ENCODE peak calls at places on chromosomes 16 and 17, in four cellular contexts. O is HepG2, Y is GM12878, G is H1. W is an unnamed sample.

GRCh38 chr17:28978565-28978964 is 27.2 kb upstream of the PHF12 start:
- DNase-seq in O (no peak), G (no peak), Y (no peak), W (no peak)

GRCh38 chr17:74637265-74637664 is 13.7 kb upstream of the CD300E start:
- DNase-seq in O (no peak), Y (no peak), G (no peak), W (no peak)

GRCh38 chr16:14473488-14473887 is 156.6 kb downstream of the PARN start:
- DNase-seq in Y (no peak), O (peak), G (no peak), W (no peak)

GRCh38 chr16:64440421-64440831 is 681.4 kb downstream of the CDH11 start:
- DNase-seq in O (peak), G (no peak), Y (no peak), W (no peak)

GRCh38 chr17:41885733-41886132 is 20.5 kb upstream of the KLHL11 start:
- DNase-seq in O (no peak), G (no peak), Y (no peak), W (peak)

GRCh38 chr16:80968386-80969113 is 38.1 kb downstream of the CMC2 start:
- DNase-seq in O (no peak), Y (no peak), G (no peak), W (no peak)

GRCh38 chr17:82937411-82938371 is 97.9 kb upstream of the ZNF750 start:
- DNase-seq in G (no peak), O (no peak), Y (no peak), W (no peak)

GRCh38 chr16:22402191-22402590 is 27.8 kb upstream of the CDR2 start:
- DNase-seq in G (no peak), Y (no peak), O (no peak), W (no peak)

GRCh38 chr16:81593481-81593880 is 148.9 kb downstream of the CMIP start:
- DNase-seq in G (no peak), O (no peak), Y (no peak), W (no peak)

GRCh38 chr17:74742153-74742515 is 5.1 kb downstream of the RAB37 start:
- DNase-seq in G (no peak), O (no peak), Y (peak), W (no peak)

GRCh38 chr17:57783338-57783742 is 38.2 kb upstream of the CCDC182 start:
- DNase-seq in G (peak), Y (no peak), O (peak), W (peak)

GRCh38 chr16:66618588-66618987 is 14.1 kb downstream of the CMTM3 start:
- DNase-seq in G (no peak), Y (no peak), O (no peak), W (no peak)

GRCh38 chr16:48164907-48165715 is 9.3 kb upstream of the ABCC12 start:
- DNase-seq in Y (no peak), O (peak), G (peak), W (peak)

GRCh38 chr17:33858121-33858520 is 397.0 kb upstream of the CCL2 start:
- DNase-seq in O (no peak), Y (no peak), G (no peak), W (no peak)

DNA sequence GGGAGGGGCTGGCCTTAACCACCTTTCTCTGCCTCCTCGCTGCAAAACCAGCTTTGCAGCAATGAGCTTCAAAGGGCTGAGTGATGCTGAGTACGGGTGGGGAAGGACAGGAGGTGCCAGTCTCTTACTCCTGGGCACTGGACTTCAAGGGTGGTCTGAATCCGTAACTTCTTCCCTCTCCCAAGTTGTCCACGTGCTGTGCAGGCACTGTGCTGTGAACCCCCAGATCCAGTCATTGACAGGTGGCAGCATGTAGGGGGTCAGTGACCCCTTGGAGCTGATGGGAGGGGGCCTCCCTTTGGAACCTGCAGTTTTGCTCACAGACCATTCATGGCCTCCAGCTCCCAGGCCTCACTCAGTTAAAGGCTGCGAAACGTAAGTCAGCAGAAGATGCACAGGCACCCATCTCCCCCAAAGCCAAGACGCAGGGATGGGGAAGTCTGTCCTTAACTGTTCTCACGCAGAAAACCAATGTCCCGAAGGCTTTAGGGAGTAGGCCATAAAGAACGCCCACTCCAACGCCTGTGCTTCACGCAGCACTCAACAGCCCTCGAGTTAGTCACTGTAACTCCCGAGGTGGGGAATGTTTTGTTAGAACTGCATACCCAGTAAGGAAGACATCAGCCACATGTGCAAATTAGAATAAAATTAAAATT is 7.9 kb downstream of the LITAFD start:
- DNase-seq in Y (no peak), O (no peak), G (no peak), W (no peak)
- TF ChIP-seq BRCA1 in Y (no peak), O (no peak), G (no peak), W (no peak)

DNA sequence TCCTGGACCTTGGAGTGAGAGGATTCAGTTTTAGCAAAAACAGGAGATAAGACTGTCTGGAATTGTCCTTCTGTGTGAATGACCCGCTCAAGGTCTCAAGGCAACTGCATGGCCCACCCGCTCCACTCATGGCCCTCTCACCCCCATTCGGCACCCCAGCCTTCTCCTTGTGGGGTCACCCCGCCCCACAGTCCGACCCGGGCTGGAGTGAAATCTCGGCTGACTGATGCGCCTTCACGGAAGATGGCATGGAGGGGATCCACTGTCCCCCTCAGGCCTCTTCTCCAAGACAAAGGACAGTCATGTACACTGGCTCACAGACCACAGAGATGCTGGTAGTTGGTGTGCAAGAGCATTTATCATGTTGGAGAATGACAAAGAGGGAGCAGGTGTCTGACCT is 391.9 kb upstream of the TNRC6C start:
- DNase-seq in G (no peak), Y (no peak), O (no peak), W (no peak)
- H3K27ac ChIP-seq in G (no peak), Y (no peak), O (no peak), W (no peak)

GRCh38 chr17:69762359-69762758 is 312.7 kb upstream of the KCNJ16 start:
- DNase-seq in O (no peak), G (no peak), Y (no peak), W (no peak)

GRCh38 chr17:69762766-69763165 is 312.3 kb upstream of the KCNJ16 start:
- DNase-seq in G (no peak), Y (no peak), O (no peak), W (no peak)

GRCh38 chr17:69761011-69761410 is 314.0 kb upstream of the KCNJ16 start:
- DNase-seq in G (no peak), Y (no peak), O (no peak), W (no peak)

GRCh38 chr17:69760562-69760961 is 314.5 kb upstream of the KCNJ16 start:
- DNase-seq in O (no peak), Y (no peak), G (no peak), W (no peak)

GRCh38 chr17:69761767-69762321 is 313.2 kb upstream of the KCNJ16 start:
- DNase-seq in O (peak), G (no peak), Y (no peak), W (no peak)
- TF ChIP-seq POLR2AphosphoS5 in O (no peak), G (no peak), Y (no peak), W (no peak)

DNA sequence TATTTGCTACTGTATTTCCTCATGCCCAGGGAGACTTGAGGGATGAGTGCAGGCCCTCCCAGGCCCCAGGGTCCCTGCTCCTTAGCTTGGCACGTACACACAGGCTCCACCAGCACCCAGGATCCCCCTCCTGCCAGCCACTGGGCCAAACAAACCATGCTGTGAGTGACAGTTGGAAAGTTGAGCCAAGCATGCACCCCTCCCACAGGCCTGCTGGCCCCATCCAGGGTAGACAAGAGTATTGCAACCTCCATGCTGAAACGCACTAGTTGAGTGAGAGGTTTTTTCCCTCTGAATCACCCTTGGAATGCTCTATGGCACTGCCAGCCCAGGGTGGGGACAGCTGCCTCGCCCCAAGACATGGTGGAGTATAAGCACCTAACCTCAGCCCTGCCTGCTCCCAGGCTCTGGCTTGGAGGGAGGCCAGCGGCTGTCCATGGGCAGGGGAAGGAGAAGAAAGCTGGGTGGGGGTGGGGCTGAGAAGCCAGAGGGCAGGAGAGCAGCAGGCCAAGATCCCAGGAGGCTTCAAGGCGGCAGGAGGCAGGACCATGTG is 49.6 kb downstream of the PITPNM3 start:
- DNase-seq in Y (no peak), O (no peak), G (no peak), W (no peak)
- TF ChIP-seq BRCA1 in Y (no peak), O (no peak), G (no peak), W (no peak)